ENCODE peak calls at places on chromosome 13, in six cellular contexts. H is substantia nigra, V is GM03348, B is Right ventricle myocardium superior, E is heart left ventricle, F is left ventricle myocardium inferior. M is an unnamed sample.
A peak's percentile ranks its signal among the peaks of the same experiment; 100 is the strongest.

GRCh38 chr13:102550507-102550906 is 46.3 kb upstream of the TPP2 start:
- DNase-seq in F (no peak), V (no peak), E (no peak), H (no peak), B (no peak), M (no peak)

GRCh38 chr13:98384739-98385138 is 192.2 kb downstream of the STK24 start:
- DNase-seq in H (no peak), F (no peak), E (no peak), B (no peak), V (no peak), M (no peak)

GRCh38 chr13:44744880-44745633 is 168.9 kb upstream of the TSC22D1 start:
- DNase-seq in E (no peak), H (no peak), V (no peak), F (no peak), B (no peak), M (no peak)

GRCh38 chr13:106656214-106656613 is 88.3 kb upstream of the ARGLU1 start:
- DNase-seq in B (no peak), H (no peak), V (no peak), E (no peak), F (no peak), M (no peak)

GRCh38 chr13:80945328-80945727 is 604.4 kb upstream of the SPRY2 start:
- DNase-seq in V (no peak), B (no peak), F (no peak), H (peak; percentile 8), E (no peak), M (peak; percentile 67)

GRCh38 chr13:49563513-49563912 is 21.8 kb downstream of the RCBTB1 start:
- DNase-seq in E (no peak), B (no peak), V (peak; percentile 39), F (no peak), H (no peak), M (no peak)

GRCh38 chr13:40132249-40132648 is 476.8 kb downstream of the COG6 start:
- DNase-seq in F (no peak), B (no peak), H (no peak), V (no peak), E (no peak), M (no peak)

GRCh38 chr13:35630551-35631275 is 154.2 kb upstream of the MAB21L1 start:
- DNase-seq in H (no peak), E (no peak), B (no peak), F (no peak), V (peak; percentile 70), M (no peak)

GRCh38 chr13:41767801-41768200 is 193.1 kb downstream of the VWA8 start:
- DNase-seq in V (no peak), F (no peak), H (no peak), B (no peak), E (no peak), M (no peak)

GRCh38 chr13:107927557-107927956 is 287.8 kb downstream of the LIG4 start:
- DNase-seq in H (no peak), B (no peak), E (no peak), F (no peak), V (no peak), M (no peak)

GRCh38 chr13:50798923-50799322 is 44.6 kb downstream of the DLEU7 start:
- DNase-seq in V (peak; percentile 53), B (no peak), F (no peak), H (no peak), E (no peak), M (no peak)

GRCh38 chr13:41709511-41709910 is 251.4 kb downstream of the VWA8 start:
- DNase-seq in H (no peak), V (no peak), E (no peak), B (no peak), F (no peak), M (no peak)

GRCh38 chr13:63910406-63910957 is 2494.8 kb upstream of the PCDH20 start:
- DNase-seq in F (no peak), V (no peak), B (no peak), E (no peak), H (peak; percentile 1), M (no peak)

GRCh38 chr13:25292301-25292700 is 5.0 kb upstream of the MTMR6 start:
- DNase-seq in B (no peak), V (no peak), F (no peak), H (no peak), E (no peak), M (no peak)

GRCh38 chr13:84651288-84651687 is 769.0 kb upstream of the SLITRK1 start:
- DNase-seq in E (peak; percentile 28), F (no peak), V (no peak), B (no peak), H (no peak), M (no peak)

GRCh38 chr13:31067416-31068118 is 94.1 kb downstream of the HSPH1 start:
- DNase-seq in H (no peak), F (no peak), V (peak; percentile 61), E (no peak), B (no peak), M (no peak)

GRCh38 chr13:81395368-81395767 is 1054.4 kb upstream of the SPRY2 start:
- DNase-seq in H (no peak), V (no peak), E (no peak), F (no peak), B (no peak), M (no peak)

GRCh38 chr13:39527961-39528720 is 74.9 kb downstream of the LHFPL6 start:
- DNase-seq in H (no peak), F (no peak), E (no peak), V (peak; percentile 87), B (no peak), M (no peak)

GRCh38 chr13:33610471-33611015 is 207.4 kb upstream of the RFC3 start:
- DNase-seq in E (peak; percentile 86), F (peak; percentile 78), H (peak; percentile 82), B (peak; percentile 85), V (no peak), M (peak; percentile 76)

GRCh38 chr13:37679043-37679442 is 80.5 kb upstream of the POSTN start:
- DNase-seq in H (no peak), E (no peak), B (no peak), F (no peak), V (no peak), M (no peak)

GRCh38 chr13:110756268-110756667 is 42.8 kb downstream of the ING1 start:
- DNase-seq in E (no peak), F (no peak), H (no peak), V (no peak), B (no peak), M (no peak)

GRCh38 chr13:27423333-27423732 is 1.1 kb upstream of the GTF3A start:
- DNase-seq in V (no peak), E (no peak), B (no peak), H (no peak), F (no peak), M (no peak)

GRCh38 chr13:105798541-105798940 is 736.9 kb downstream of the EFNB2 start:
- DNase-seq in F (no peak), B (no peak), E (no peak), V (no peak), H (no peak), M (no peak)

GRCh38 chr13:113333076-113333475 is 30.9 kb downstream of the GRTP1 start:
- DNase-seq in E (no peak), F (no peak), H (no peak), B (peak; percentile 8), V (no peak), M (no peak)

GRCh38 chr13:20297181-20297580 is 65.1 kb upstream of the GJB6 start:
- DNase-seq in F (no peak), B (no peak), E (no peak), V (no peak), H (no peak), M (no peak)

GRCh38 chr13:99726261-99726894 is 225.1 kb downstream of the TM9SF2 start:
- DNase-seq in V (no peak), B (no peak), F (no peak), E (no peak), H (no peak), M (no peak)

GRCh38 chr13:67128148-67128547 is 102.0 kb downstream of the PCDH9 start:
- DNase-seq in B (no peak), V (no peak), F (no peak), E (no peak), H (no peak), M (no peak)

GRCh38 chr13:103510007-103510406 is 443.8 kb upstream of the SLC10A2 start:
- DNase-seq in V (no peak), H (no peak), F (no peak), E (no peak), B (no peak), M (no peak)

GRCh38 chr13:100434010-100434763 is 154.4 kb downstream of the GGACT start:
- DNase-seq in E (no peak), H (no peak), B (no peak), F (no peak), V (peak; percentile 33), M (no peak)

GRCh38 chr13:40408602-40409001 is 257.8 kb downstream of the FOXO1 start:
- DNase-seq in F (no peak), V (no peak), E (no peak), H (no peak), B (no peak), M (no peak)

GRCh38 chr13:49082653-49083536 is 107.2 kb downstream of the FNDC3A start:
- DNase-seq in H (no peak), E (no peak), F (no peak), B (no peak), V (peak; percentile 54), M (no peak)

GRCh38 chr13:113083402-113084061 is 22.1 kb upstream of the F7 start:
- DNase-seq in E (peak; percentile 75), B (peak; percentile 83), F (peak; percentile 76), H (peak; percentile 85), V (no peak), M (no peak)

GRCh38 chr13:33545492-33545891 is 259.9 kb upstream of the STARD13 start:
- DNase-seq in E (no peak), F (no peak), V (no peak), H (no peak), B (no peak), M (no peak)

GRCh38 chr13:26658491-26658890 is 101.0 kb downstream of the WASF3 start:
- DNase-seq in H (no peak), B (no peak), E (peak; percentile 37), F (no peak), V (no peak), M (no peak)

GRCh38 chr13:85654227-85654626 is 145.0 kb downstream of the SLITRK6 start:
- DNase-seq in H (no peak), V (no peak), E (no peak), B (no peak), F (no peak), M (no peak)